ENCODE peak calls at places on chromosome 15, in ten cellular contexts. L, B, M, S, E, Y, N, X, C and Q are unnamed samples.

GRCh38 chr15:56786966-56787365 is 53.7 kb upstream of the ZNF280D start:
- DNase-seq in S (no peak), B (no peak), N (no peak), C (no peak), L (no peak), M (no peak), Y (no peak), E (no peak), X (no peak), Q (no peak)

GRCh38 chr15:101045835-101046691 is 126.9 kb downstream of the LRRK1 start:
- DNase-seq in X (no peak), L (no peak), C (no peak), S (no peak), Y (no peak), M (no peak), E (no peak), N (no peak), B (no peak), Q (no peak)

GRCh38 chr15:86089422-86089821 is 9.8 kb downstream of the AGBL1 start:
- DNase-seq in L (no peak), X (no peak), N (no peak), B (no peak), M (no peak), S (no peak), Y (no peak), C (no peak), E (no peak), Q (no peak)

GRCh38 chr15:31360843-31361763 is 34.5 kb downstream of the KLF13 start:
- DNase-seq in C (peak), S (peak), M (no peak), N (no peak), B (no peak), L (peak), X (peak), E (peak), Y (peak), Q (peak)

GRCh38 chr15:51575775-51576174 is 46.8 kb downstream of the DMXL2 start:
- DNase-seq in B (no peak), L (no peak), E (no peak), C (no peak), M (no peak), S (no peak), N (no peak), Y (no peak), X (no peak), Q (no peak)

GRCh38 chr15:64247906-64248541 is 85.2 kb upstream of the PPIB start:
- DNase-seq in B (peak), X (no peak), Y (no peak), S (peak), E (peak), M (no peak), N (peak), L (no peak), C (peak), Q (no peak)

GRCh38 chr15:41562258-41562657 is 3.2 kb downstream of the TYRO3 start:
- DNase-seq in E (no peak), X (no peak), Y (no peak), B (no peak), S (no peak), M (no peak), C (no peak), L (no peak), N (no peak), Q (no peak)

GRCh38 chr15:99435138-99435695 is 130.6 kb upstream of the MEF2A start:
- DNase-seq in X (no peak), B (no peak), S (peak), C (peak), M (no peak), L (no peak), E (no peak), Y (no peak), N (no peak), Q (peak)

GRCh38 chr15:55031732-55032131 is 165.0 kb downstream of the RSL24D1 start:
- DNase-seq in E (no peak), N (no peak), Y (no peak), M (no peak), B (no peak), C (no peak), L (no peak), S (no peak), X (no peak), Q (no peak)